ENCODE peak calls at places on chromosomes 2 and 18, in seven cellular contexts. X is activated naive CD4-positive, alpha-beta T cell; U is ELR; O is GM23248; I is germinal center; E is NCI-H1436; P is AG08396. T is an unnamed sample.

GRCh38 chr2:64985457-64985856 is 3.7 kb upstream of the SLC1A4 start:
- DNase-seq in X (no peak), U (no peak), O (no peak), I (no peak), E (no peak), P (no peak), T (no peak)

GRCh38 chr2:70709275-70709674 is 58.7 kb downstream of the ADD2 start:
- DNase-seq in X (no peak), U (no peak), O (peak; percentile 15), I (no peak), E (no peak), P (no peak), T (no peak)

GRCh38 chr2:20062615-20063545 is 11.5 kb upstream of the LAPTM4A start:
- DNase-seq in X (no peak), U (peak; percentile 65), O (peak; percentile 85), I (no peak), E (no peak), P (peak; percentile 66), T (no peak)

GRCh38 chr2:191166111-191166755 is 15.4 kb upstream of the STAT4 start:
- DNase-seq in X (no peak), U (peak; percentile 44), O (peak; percentile 36), I (no peak), E (no peak), P (no peak), T (no peak)

GRCh38 chr2:150076281-150076680 is 411.2 kb downstream of the RND3 start:
- DNase-seq in X (no peak), U (peak; percentile 89), O (peak; percentile 86), I (no peak), E (no peak), P (no peak), T (no peak)

GRCh38 chr2:120346667-120347358 is 877 bp downstream of the INHBB start:
- DNase-seq in X (no peak), U (no peak), O (peak; percentile 68), I (no peak), E (no peak), P (peak; percentile 39), T (no peak)

GRCh38 chr18:32542221-32542798 is 71.6 kb upstream of the GAREM1 start:
- DNase-seq in X (no peak), U (no peak), O (no peak), I (no peak), E (peak; percentile 69), P (no peak), T (no peak)

GRCh38 chr2:45370367-45370766 is 240.7 kb downstream of the SRBD1 start:
- DNase-seq in X (no peak), U (no peak), O (peak; percentile 39), I (no peak), E (no peak), P (no peak), T (no peak)

GRCh38 chr2:216339456-216340279 is 32.6 kb downstream of the MARCHF4 start:
- DNase-seq in X (no peak), U (no peak), O (peak; percentile 68), I (no peak), E (peak; percentile 47), P (peak; percentile 75), T (no peak)

GRCh38 chr2:194556639-194557038 is 1100.4 kb upstream of the SLC39A10 start:
- DNase-seq in X (no peak), U (peak; percentile 11), O (no peak), I (no peak), E (no peak), P (no peak), T (no peak)

GRCh38 chr18:46402396-46402795 is 254.6 kb downstream of the LOXHD1 start:
- DNase-seq in X (no peak), U (peak; percentile 24), O (peak; percentile 45), I (no peak), E (no peak), P (no peak), T (no peak)

GRCh38 chr2:172293952-172294351 is 133.4 kb upstream of the ITGA6 start:
- DNase-seq in X (no peak), U (no peak), O (peak; percentile 49), I (no peak), E (no peak), P (peak; percentile 44), T (no peak)

GRCh38 chr2:203533696-203534471 is 1.2 kb downstream of the RAPH1 start:
- DNase-seq in X (no peak), U (peak; percentile 63), O (peak; percentile 71), I (no peak), E (no peak), P (peak; percentile 44), T (no peak)

GRCh38 chr2:231030725-231031124 is 6.6 kb upstream of the C2orf72 start:
- DNase-seq in X (no peak), U (no peak), O (no peak), I (no peak), E (no peak), P (no peak), T (no peak)

GRCh38 chr2:62382757-62383156 is 123.2 kb downstream of the TMEM17 start:
- DNase-seq in X (no peak), U (no peak), O (peak; percentile 12), I (no peak), E (no peak), P (no peak), T (no peak)